ENCODE peak calls at places on chromosomes 2 and 18, in five cellular contexts. F, C, R, D and J are unnamed samples.

GRCh38 chr2:121211251-121211650 is 73.8 kb downstream of the TFCP2L1 start:
- DNase-seq in D (no peak), R (no peak), C (no peak), F (no peak), J (no peak)

GRCh38 chr18:63159590-63159989 is 160.0 kb downstream of the BCL2 start:
- DNase-seq in R (no peak), D (no peak), C (no peak), F (no peak), J (no peak)

GRCh38 chr2:201661366-201661765 is 18.1 kb upstream of the TMEM237 start:
- DNase-seq in F (no peak), R (no peak), D (no peak), C (no peak), J (no peak)

GRCh38 chr2:119126650-119127049 is 31.9 kb downstream of the C1QL2 start:
- DNase-seq in C (no peak), F (no peak), D (no peak), R (peak; percentile 43), J (peak; percentile 24)

GRCh38 chr2:137969418-137969765 is 5.1 kb downstream of the HNMT start:
- DNase-seq in C (no peak), R (no peak), D (no peak), F (peak; percentile 20), J (no peak)

GRCh38 chr2:159119652-159120257 is 151.3 kb downstream of the TANC1 start:
- DNase-seq in D (no peak), R (no peak), C (peak; percentile 38), F (no peak), J (peak; percentile 58)

GRCh38 chr2:226691265-226691664 is 108.4 kb downstream of the IRS1 start:
- DNase-seq in F (no peak), D (no peak), C (no peak), R (no peak), J (no peak)

GRCh38 chr2:201880620-201881381 is 74.5 kb downstream of the CDK15 start:
- DNase-seq in R (no peak), C (peak; percentile 28), F (no peak), D (no peak), J (no peak)

GRCh38 chr2:240921319-240922233 is 15.4 kb downstream of the CROCC2 start:
- DNase-seq in R (no peak), C (peak; percentile 88), D (peak; percentile 39), F (no peak), J (peak; percentile 49)

GRCh38 chr2:241649414-241649813 is 11.9 kb downstream of the ATG4B start:
- DNase-seq in F (no peak), C (no peak), R (no peak), D (no peak), J (peak; percentile 51)